ENCODE peak calls at places on chromosomes 13 and 19, in seven cellular contexts. W is esophagus squamous epithelium, I is heart left ventricle, S is gastrocnemius medialis, O is IMR-90, H is adrenal gland, A is breast epithelium. E is an unnamed sample.

GRCh38 chr13:23551213-23552008 is 18.8 kb upstream of the TNFRSF19 start:
- DNase-seq in O (no peak), A (no peak), I (no peak), S (no peak), H (no peak), W (no peak), E (no peak)

GRCh38 chr19:17846146-17846545 is 1.6 kb downstream of the JAK3 start:
- DNase-seq in S (no peak), I (no peak), W (no peak), A (no peak), O (no peak), H (no peak), E (no peak)

GRCh38 chr13:82993417-82993816 is 888.9 kb downstream of the SLITRK1 start:
- DNase-seq in W (no peak), H (no peak), A (no peak), O (no peak), S (no peak), I (no peak), E (no peak)

GRCh38 chr19:14375582-14376291 is 5.5 kb upstream of the ADGRE5 start:
- DNase-seq in I (peak; percentile 80), S (peak; percentile 85), A (no peak), O (peak; percentile 22), W (no peak), H (no peak), E (no peak)

GRCh38 chr19:16351133-16351809 is 26.6 kb downstream of the KLF2 start:
- DNase-seq in S (no peak), I (no peak), W (no peak), A (no peak), H (no peak), O (peak; percentile 54), E (no peak)

GRCh38 chr13:82655518-82655855 is 1226.8 kb downstream of the SLITRK1 start:
- DNase-seq in H (no peak), A (no peak), W (no peak), S (no peak), O (peak; percentile 40), I (no peak), E (no peak)

GRCh38 chr13:74325106-74325505 is 190.9 kb upstream of the KLF12 start:
- DNase-seq in H (no peak), I (peak; percentile 43), W (no peak), A (no peak), S (no peak), O (peak; percentile 87), E (no peak)

GRCh38 chr19:49524812-49525455 is 2.9 kb upstream of the RCN3 start:
- DNase-seq in S (no peak), A (no peak), I (no peak), H (no peak), W (no peak), O (no peak), E (no peak)

GRCh38 chr13:85486663-85487062 is 312.6 kb downstream of the SLITRK6 start:
- DNase-seq in A (no peak), S (no peak), I (no peak), H (no peak), W (no peak), O (no peak), E (no peak)

GRCh38 chr19:44783545-44783944 is 5.9 kb downstream of the CBLC start:
- DNase-seq in H (no peak), I (no peak), O (no peak), A (no peak), S (no peak), W (no peak), E (no peak)

GRCh38 chr13:44364019-44364418 is 9.6 kb upstream of the SERP2 start:
- DNase-seq in A (no peak), S (no peak), W (no peak), I (peak; percentile 60), H (no peak), O (no peak), E (no peak)

GRCh38 chr13:91778123-91778522 is 379.7 kb downstream of the GPC5 start:
- DNase-seq in H (no peak), A (no peak), I (no peak), S (no peak), W (no peak), O (no peak), E (no peak)

GRCh38 chr19:55640577-55641375 is at the start of gene ZNF580:
- DNase-seq in H (peak; percentile 79), A (peak; percentile 63), W (no peak), I (peak; percentile 81), O (peak; percentile 78), S (no peak), E (no peak)

GRCh38 chr13:27276188-27276587 is 5.6 kb downstream of the RASL11A start:
- DNase-seq in H (no peak), W (no peak), A (no peak), O (peak; percentile 58), S (no peak), I (no peak), E (no peak)

GRCh38 chr19:49541914-49542313 is 14.1 kb downstream of the RCN3 start:
- DNase-seq in O (no peak), S (no peak), A (no peak), W (no peak), H (no peak), I (no peak), E (no peak)

GRCh38 chr19:45598267-45599011 is 3.6 kb downstream of the GPR4 start:
- DNase-seq in I (no peak), W (no peak), O (no peak), H (no peak), A (no peak), S (no peak), E (no peak)

GRCh38 chr13:108345016-108345415 is 75.5 kb downstream of the TNFSF13B start:
- DNase-seq in I (no peak), H (no peak), A (no peak), O (no peak), W (no peak), S (no peak), E (no peak)

GRCh38 chr13:98706446-98707110 is 45.9 kb downstream of the SLC15A1 start:
- DNase-seq in H (peak; percentile 44), O (peak; percentile 13), S (no peak), W (no peak), I (no peak), A (no peak), E (no peak)

GRCh38 chr13:110126391-110126961 is 180.5 kb downstream of the COL4A1 start:
- DNase-seq in W (no peak), S (peak; percentile 77), A (peak; percentile 80), H (peak; percentile 64), O (peak; percentile 98), I (peak; percentile 86), E (no peak)

GRCh38 chr13:26474286-26474685 is 83.2 kb upstream of the WASF3 start:
- DNase-seq in O (no peak), H (no peak), W (no peak), S (no peak), A (no peak), I (no peak), E (no peak)

GRCh38 chr19:51600940-51601575 is 29.1 kb downstream of the SIGLEC5 start:
- DNase-seq in H (no peak), I (no peak), S (no peak), O (no peak), W (no peak), A (no peak), E (no peak)

GRCh38 chr13:40585911-40586471 is 80.5 kb downstream of the FOXO1 start:
- DNase-seq in A (no peak), O (no peak), W (no peak), S (no peak), H (no peak), I (no peak), E (no peak)

GRCh38 chr19:1069009-1069779 is 2.2 kb downstream of the ARHGAP45 start:
- DNase-seq in W (no peak), S (peak; percentile 60), O (no peak), I (peak; percentile 88), H (peak; percentile 77), A (no peak), E (no peak)

GRCh38 chr19:48967346-48968178 is 2.5 kb downstream of the FTL start:
- DNase-seq in O (peak; percentile 67), I (peak; percentile 71), A (no peak), W (no peak), S (peak; percentile 56), H (peak; percentile 77), E (no peak)

DNA sequence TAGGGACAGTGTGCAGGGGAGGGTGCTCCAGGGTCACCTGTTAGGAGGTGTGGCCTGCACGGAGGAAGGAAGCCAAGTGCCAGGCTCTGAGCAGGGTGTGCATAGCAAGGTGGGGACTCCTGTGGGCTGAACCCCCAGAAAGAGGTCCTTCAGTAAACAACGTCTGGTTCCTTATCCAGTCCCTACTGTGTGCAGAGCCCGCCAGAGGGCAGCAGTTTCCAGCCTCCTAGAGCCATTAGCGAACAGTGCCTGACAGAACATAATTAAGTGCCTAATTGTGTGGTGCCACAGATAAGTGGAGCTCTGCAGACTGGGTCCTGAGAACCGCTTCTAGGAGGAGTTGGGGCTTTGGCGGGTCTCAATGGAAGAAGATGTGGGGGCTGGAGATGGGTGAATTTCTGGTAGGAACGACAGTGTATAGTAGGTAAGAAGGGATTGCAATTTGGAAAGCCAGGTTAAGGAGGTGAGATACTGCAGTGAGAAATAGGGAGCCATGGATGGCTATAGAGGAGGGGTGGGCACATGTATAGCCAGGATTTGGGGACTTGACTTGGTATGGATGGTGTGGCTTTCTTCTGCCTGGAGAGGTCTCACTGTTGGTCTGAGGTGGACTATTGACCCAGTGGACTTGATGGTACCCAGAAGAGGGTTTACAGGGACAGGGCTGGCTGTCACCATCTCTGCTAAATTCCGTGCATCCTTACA is 323.1 kb downstream of the ZNF536 start:
- DNase-seq in I (no peak), O (no peak), S (no peak), A (no peak), W (no peak), H (no peak), E (peak; percentile 61)
- TF ChIP-seq CTCF in I (no peak), O (no peak), S (no peak), A (no peak), W (no peak), H (no peak), E (no peak)

GRCh38 chr19:32872391-32872790 is 2.8 kb upstream of the SLC7A9 start:
- DNase-seq in S (no peak), H (no peak), I (no peak), W (no peak), A (no peak), O (no peak), E (no peak)
- H3K36me3 ChIP-seq in S (no peaks in the 10 kb centered on the region), H (no peaks in the 10 kb centered on the region), I (no peaks in the 10 kb centered on the region), W (no peaks in the 10 kb centered on the region), A (no peaks in the 10 kb centered on the region), O (no peaks in the 10 kb centered on the region), E (peaks cover 1% of the 10 kb centered on the region)

GRCh38 chr19:39532233-39533002 is at the start of gene EID2B:
- DNase-seq in I (peak; percentile 98), A (peak; percentile 91), O (peak; percentile 95), W (peak; percentile 61), H (peak; percentile 93), S (peak; percentile 91), E (peak; percentile 96)
- TF ChIP-seq POLR2A in I (peak; percentile 78), A (no peak), O (peak; percentile 30), W (no peak), H (peak; percentile 83), S (peak; percentile 41), E (no peak)

DNA sequence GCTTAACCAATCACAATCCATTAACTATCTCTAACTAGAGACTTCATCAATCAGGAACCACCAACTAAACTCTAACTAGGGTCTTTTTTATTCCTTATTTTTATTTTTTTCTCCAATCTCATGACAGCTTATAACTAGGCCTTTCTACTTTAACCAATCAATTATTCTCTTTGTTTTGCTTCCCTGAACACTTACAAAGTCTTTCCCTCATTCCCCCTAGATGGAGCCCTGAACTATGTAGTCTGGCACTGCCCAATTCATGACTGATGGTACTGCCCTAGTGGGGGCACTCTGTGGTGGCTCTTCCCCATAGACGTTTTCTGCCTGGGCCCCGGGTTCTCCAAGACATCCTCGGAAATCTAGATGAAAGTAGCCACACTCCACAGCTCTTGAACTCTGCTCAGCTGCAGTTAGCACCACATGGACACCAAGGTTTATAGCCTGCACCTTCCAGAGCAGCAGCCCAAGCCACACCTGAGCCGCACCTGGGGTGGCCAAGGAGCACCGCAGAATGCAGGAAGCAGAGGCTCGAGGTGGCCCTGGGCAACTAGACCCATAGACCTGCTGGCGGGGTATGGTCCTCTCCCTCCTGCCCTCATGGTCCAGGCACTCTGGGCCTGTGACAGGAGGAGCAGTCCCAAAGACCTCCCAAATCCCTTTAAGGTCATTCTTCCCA is 6.6 kb downstream of the ATP7B start:
- DNase-seq in A (no peak), O (no peak), I (no peak), S (no peak), H (no peak), W (no peak), E (no peak)
- TF ChIP-seq CTCF in A (no peak), O (no peak), I (no peak), S (no peak), H (no peak), W (no peak), E (no peak)